ENCODE peak calls at places on chromosome 5, in four cellular contexts. One of them, this sample, is unnamed.

GRCh38 chr5:55172051-55172899 is 702 bp downstream of the CDC20B start:
- DNase-seq in breast epithelium: peak
- DNase-seq in lower leg skin: no peak
- DNase-seq in vagina: no peak
- DNase-seq in this sample: peak

GRCh38 chr5:128199104-128199503 is 115.5 kb downstream of the SLC12A2 start:
- DNase-seq in breast epithelium: peak
- DNase-seq in lower leg skin: no peak
- DNase-seq in vagina: no peak
- DNase-seq in this sample: no peak

GRCh38 chr5:142357469-142358090 is 32.8 kb upstream of the SPRY4 start:
- DNase-seq in breast epithelium: no peak
- DNase-seq in lower leg skin: no peak
- DNase-seq in vagina: no peak
- DNase-seq in this sample: no peak

GRCh38 chr5:96896285-96896711 is 20.0 kb downstream of the ERAP2 start:
- DNase-seq in breast epithelium: no peak
- DNase-seq in lower leg skin: no peak
- DNase-seq in vagina: no peak
- DNase-seq in this sample: no peak

GRCh38 chr5:114325552-114325951 is 36.3 kb upstream of the KCNN2 start:
- DNase-seq in breast epithelium: no peak
- DNase-seq in lower leg skin: no peak
- DNase-seq in vagina: no peak
- DNase-seq in this sample: no peak

GRCh38 chr5:123154857-123155467 is 65.9 kb downstream of the PRDM6 start:
- DNase-seq in breast epithelium: no peak
- DNase-seq in lower leg skin: no peak
- DNase-seq in vagina: no peak
- DNase-seq in this sample: no peak

GRCh38 chr5:39494099-39494498 is 69.3 kb upstream of the DAB2 start:
- DNase-seq in breast epithelium: no peak
- DNase-seq in lower leg skin: no peak
- DNase-seq in vagina: no peak
- DNase-seq in this sample: no peak

GRCh38 chr5:74316064-74316586 is 324.4 kb downstream of the ENC1 start:
- DNase-seq in breast epithelium: peak
- DNase-seq in lower leg skin: no peak
- DNase-seq in vagina: no peak
- DNase-seq in this sample: peak

GRCh38 chr5:36170869-36171424 is 19.0 kb downstream of the SKP2 start:
- DNase-seq in breast epithelium: no peak
- DNase-seq in lower leg skin: no peak
- DNase-seq in vagina: no peak
- DNase-seq in this sample: no peak

GRCh38 chr5:41414598-41414997 is 95.8 kb downstream of the PLCXD3 start:
- DNase-seq in breast epithelium: no peak
- DNase-seq in lower leg skin: no peak
- DNase-seq in vagina: no peak
- DNase-seq in this sample: peak

GRCh38 chr5:163366757-163367156 is 70.6 kb upstream of the CCNG1 start:
- DNase-seq in breast epithelium: no peak
- DNase-seq in lower leg skin: no peak
- DNase-seq in vagina: no peak
- DNase-seq in this sample: no peak
- H3K4me3 ChIP-seq in breast epithelium: no peak
- H3K4me3 ChIP-seq in lower leg skin: no peak
- H3K4me3 ChIP-seq in vagina: no peak
- H3K4me3 ChIP-seq in this sample: no peak

GRCh38 chr5:94113087-94113486 is 371.7 kb upstream of the POU5F2 start:
- DNase-seq in breast epithelium: no peak
- DNase-seq in lower leg skin: no peak
- DNase-seq in vagina: no peak
- DNase-seq in this sample: no peak

DNA sequence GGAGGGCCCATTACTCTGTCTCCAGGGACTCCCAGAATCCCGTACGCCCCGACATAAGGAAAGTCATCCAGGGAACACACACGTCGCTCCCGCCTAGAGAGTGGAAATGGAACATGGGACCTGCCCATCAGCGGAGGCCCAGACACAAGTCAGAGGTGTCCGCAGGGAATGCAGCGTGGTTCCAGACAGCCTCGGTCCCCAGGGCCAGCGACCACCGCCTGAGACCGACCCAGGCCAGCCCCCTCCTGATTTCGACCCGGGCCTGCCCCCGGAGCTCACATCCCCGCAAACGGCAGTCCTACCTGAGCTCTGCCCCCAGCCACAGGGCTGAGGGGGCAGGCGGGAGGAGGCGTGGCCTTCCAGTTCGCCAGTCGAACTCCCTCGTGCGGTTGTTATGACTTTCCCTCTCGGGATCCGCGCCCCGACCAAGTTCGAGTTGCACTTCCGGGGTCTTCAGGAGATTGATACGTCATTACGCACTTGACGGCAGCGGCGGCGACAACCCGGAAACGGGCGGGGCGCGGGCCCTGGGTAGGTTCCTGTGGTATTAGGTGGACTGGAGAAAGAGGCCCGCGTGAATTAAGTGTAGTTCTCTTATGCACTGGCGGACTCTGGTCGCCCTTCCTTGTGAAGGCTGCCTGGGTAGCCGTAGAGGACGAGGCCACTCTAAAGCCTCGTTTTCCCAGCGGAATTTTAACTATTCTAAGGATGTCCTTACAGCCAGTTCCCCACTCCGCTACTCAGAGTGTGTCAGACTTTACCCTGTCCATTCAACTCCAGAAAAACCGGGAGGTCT is 370.0 kb upstream of the POU5F2 start:
- DNase-seq in breast epithelium: peak
- DNase-seq in lower leg skin: peak
- DNase-seq in vagina: peak
- DNase-seq in this sample: peak
- TF ChIP-seq POLR2A in breast epithelium: peak
- TF ChIP-seq POLR2A in lower leg skin: no peak
- TF ChIP-seq POLR2A in vagina: no peak
- TF ChIP-seq POLR2A in this sample: peak

DNA sequence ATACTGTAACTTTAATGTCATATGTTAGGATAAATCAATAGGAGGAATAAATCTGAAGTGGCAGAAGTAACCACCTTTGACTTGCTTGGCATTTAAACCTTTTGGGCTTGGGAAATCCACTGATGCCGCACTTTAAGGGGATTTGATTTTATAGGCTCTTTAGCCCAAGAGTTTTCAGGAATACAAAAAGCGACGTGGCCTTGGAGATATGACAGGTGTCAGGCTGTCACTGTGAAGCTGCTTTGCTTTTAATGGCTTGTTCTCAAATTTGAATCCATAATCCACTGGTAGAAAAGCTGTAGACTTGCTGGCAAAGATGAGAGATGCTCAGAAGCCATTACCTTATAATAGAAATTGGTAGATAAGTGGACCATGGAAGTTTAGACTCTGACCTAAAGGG is 71.6 kb downstream of the GABRG2 start:
- DNase-seq in breast epithelium: no peak
- DNase-seq in lower leg skin: no peak
- DNase-seq in vagina: no peak
- DNase-seq in this sample: no peak
- H3K4me3 ChIP-seq in breast epithelium: no peak
- H3K4me3 ChIP-seq in lower leg skin: no peak
- H3K4me3 ChIP-seq in vagina: no peak
- H3K4me3 ChIP-seq in this sample: no peak

GRCh38 chr5:14419686-14420085 is 161.9 kb upstream of the OTULINL start:
- DNase-seq in breast epithelium: no peak
- DNase-seq in lower leg skin: no peak
- DNase-seq in vagina: no peak
- DNase-seq in this sample: no peak

GRCh38 chr5:14420136-14420808 is 161.3 kb upstream of the OTULINL start:
- DNase-seq in breast epithelium: no peak
- DNase-seq in lower leg skin: no peak
- DNase-seq in vagina: no peak
- DNase-seq in this sample: no peak

GRCh38 chr5:14416709-14417108 is 164.9 kb upstream of the OTULINL start:
- DNase-seq in breast epithelium: no peak
- DNase-seq in lower leg skin: no peak
- DNase-seq in vagina: no peak
- DNase-seq in this sample: no peak

GRCh38 chr5:14417232-14417730 is 164.3 kb upstream of the OTULINL start:
- DNase-seq in breast epithelium: no peak
- DNase-seq in lower leg skin: no peak
- DNase-seq in vagina: no peak
- DNase-seq in this sample: no peak

DNA sequence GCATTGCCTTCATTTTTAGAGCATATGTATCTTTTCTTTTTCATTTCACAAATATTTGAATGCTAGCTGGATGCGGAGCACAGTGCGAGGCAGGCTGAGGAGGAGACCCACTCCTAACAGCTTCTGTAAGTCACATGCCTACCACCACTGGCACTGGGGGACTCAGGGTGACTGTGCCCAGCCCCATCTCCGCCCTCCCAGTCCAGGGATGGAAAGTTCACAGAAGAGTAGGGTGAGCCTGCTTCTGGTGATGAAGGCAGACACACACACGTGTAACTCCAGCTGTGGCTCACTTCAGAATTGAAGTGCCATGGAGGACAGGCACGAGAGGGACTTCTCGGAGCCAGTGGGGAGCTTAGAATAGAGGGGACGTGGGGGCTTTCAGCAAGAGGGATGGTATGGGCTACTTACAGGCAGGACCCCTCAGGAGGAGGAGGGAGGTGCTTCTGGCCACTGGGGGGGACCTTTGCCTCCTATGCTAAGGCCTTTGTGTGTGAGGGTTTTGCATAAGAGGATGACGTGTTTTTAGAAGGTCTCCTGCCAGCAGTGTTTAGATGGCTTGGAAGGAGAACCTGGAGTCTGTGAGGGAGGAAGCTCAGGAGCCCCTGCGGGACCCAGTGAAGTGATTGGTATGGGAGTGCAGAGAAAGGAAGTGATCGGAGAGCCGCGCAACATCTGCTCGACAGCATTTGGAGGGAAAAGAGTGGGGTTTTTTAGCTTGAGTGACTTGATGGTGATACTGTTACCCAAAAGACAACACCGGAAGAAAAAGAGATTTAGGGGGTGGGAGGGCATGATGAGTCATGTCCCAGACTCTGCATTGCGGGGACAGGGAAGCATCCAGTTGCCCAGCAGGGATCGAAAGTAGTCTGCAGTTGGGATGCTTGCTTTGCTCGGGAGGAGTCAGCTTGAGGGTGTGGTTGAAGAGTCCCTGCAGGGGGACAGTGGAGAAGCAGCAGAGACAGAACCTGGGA is 163.5 kb upstream of the OTULINL start:
- DNase-seq in breast epithelium: no peak
- DNase-seq in lower leg skin: no peak
- DNase-seq in vagina: no peak
- DNase-seq in this sample: no peak
- TF ChIP-seq POLR2A in breast epithelium: no peak
- TF ChIP-seq POLR2A in lower leg skin: no peak
- TF ChIP-seq POLR2A in vagina: no peak
- TF ChIP-seq POLR2A in this sample: no peak

GRCh38 chr5:134507495-134507894 is 18.0 kb upstream of the JADE2 start:
- DNase-seq in breast epithelium: no peak
- DNase-seq in lower leg skin: no peak
- DNase-seq in vagina: no peak
- DNase-seq in this sample: no peak

GRCh38 chr5:134504629-134505300 is 20.7 kb upstream of the JADE2 start:
- DNase-seq in breast epithelium: no peak
- DNase-seq in lower leg skin: peak
- DNase-seq in vagina: no peak
- DNase-seq in this sample: no peak

GRCh38 chr5:134508521-134509195 is 16.8 kb upstream of the JADE2 start:
- DNase-seq in breast epithelium: no peak
- DNase-seq in lower leg skin: no peak
- DNase-seq in vagina: no peak
- DNase-seq in this sample: no peak

GRCh38 chr5:134503937-134504437 is 21.5 kb upstream of the JADE2 start:
- DNase-seq in breast epithelium: no peak
- DNase-seq in lower leg skin: no peak
- DNase-seq in vagina: no peak
- DNase-seq in this sample: no peak

DNA sequence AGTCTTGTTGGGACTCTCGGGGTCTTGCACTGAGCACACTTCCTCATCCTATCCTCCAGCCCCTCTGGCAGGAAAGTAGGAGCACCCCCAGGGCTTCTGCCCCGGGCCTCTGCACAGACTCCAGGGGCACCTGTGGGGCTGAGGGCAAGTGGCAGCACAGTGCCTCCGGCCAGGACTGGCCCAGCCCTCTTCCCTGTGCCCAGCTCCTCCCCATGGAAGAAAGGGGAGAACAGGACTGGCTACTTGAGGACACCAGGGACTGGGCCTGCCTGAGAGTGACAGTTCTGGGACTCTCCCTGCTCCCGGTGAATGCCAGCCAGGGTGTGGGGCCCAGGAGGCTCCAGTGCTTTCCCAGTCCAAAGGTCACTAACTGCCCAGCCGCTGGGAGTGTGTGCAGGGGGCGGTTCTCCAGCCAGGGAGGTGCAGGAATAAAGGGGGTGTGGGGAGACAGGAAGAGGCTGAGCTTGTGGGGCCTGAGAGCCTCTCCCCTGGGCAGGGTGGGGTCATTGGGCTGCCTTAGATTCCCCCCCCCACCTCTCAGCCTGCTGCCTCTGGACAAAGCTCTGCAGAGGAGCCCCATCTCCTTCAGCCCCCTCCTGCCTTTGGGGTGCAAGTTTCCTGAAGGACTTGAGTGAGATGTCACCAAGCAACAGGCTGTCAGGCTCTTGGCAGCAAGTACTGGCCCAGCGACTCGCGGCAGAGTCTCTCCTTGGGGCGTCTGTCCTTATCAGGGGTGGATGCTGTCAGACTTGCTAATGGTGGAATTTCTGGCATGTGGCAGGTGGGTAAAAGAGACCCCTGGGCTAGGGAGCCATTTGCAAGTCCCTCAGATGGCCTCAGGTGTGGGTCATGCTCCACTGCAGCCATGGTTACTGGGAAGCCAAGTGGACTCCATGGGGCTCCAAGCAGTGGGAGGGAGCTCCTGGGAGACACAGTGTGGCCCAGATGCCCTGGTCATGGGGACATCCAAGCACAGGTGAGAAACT is 19.1 kb upstream of the JADE2 start:
- DNase-seq in breast epithelium: peak
- DNase-seq in lower leg skin: peak
- DNase-seq in vagina: no peak
- DNase-seq in this sample: peak
- H3K4me3 ChIP-seq in breast epithelium: peak
- H3K4me3 ChIP-seq in lower leg skin: no peak
- H3K4me3 ChIP-seq in vagina: peak
- H3K4me3 ChIP-seq in this sample: peak

GRCh38 chr5:1522601-1523479 is 920 bp downstream of the LPCAT1 start:
- DNase-seq in breast epithelium: no peak
- DNase-seq in lower leg skin: peak
- DNase-seq in vagina: peak
- DNase-seq in this sample: peak

GRCh38 chr5:1524481-1524798 is 680 bp upstream of the LPCAT1 start:
- DNase-seq in breast epithelium: no peak
- DNase-seq in lower leg skin: peak
- DNase-seq in vagina: peak
- DNase-seq in this sample: no peak

GRCh38 chr5:1524799-1525623 is 1.3 kb upstream of the LPCAT1 start:
- DNase-seq in breast epithelium: no peak
- DNase-seq in lower leg skin: peak
- DNase-seq in vagina: peak
- DNase-seq in this sample: peak

GRCh38 chr5:1523480-1523792 is 324 bp downstream of the LPCAT1 start:
- DNase-seq in breast epithelium: no peak
- DNase-seq in lower leg skin: no peak
- DNase-seq in vagina: no peak
- DNase-seq in this sample: no peak

GRCh38 chr5:1523793-1524480 is at the start of gene LPCAT1:
- DNase-seq in breast epithelium: no peak
- DNase-seq in lower leg skin: peak
- DNase-seq in vagina: peak
- DNase-seq in this sample: peak
- TF ChIP-seq POLR2A in breast epithelium: no peak
- TF ChIP-seq POLR2A in lower leg skin: no peak
- TF ChIP-seq POLR2A in vagina: no peak
- TF ChIP-seq POLR2A in this sample: peak